ENCODE peak calls at places on chromosome 3, in nine cellular contexts. Y is astrocyte of the spinal cord, F is Caco-2, B is MM.1S, R is kidney epithelial cell, X is mesendoderm, L is aorta, U is PC-9, H is esophagus squamous epithelium. K is an unnamed sample.
A peak's percentile ranks its signal among the peaks of the same experiment; 100 is the strongest.

GRCh38 chr3:129577356-129577755 is 29.1 kb downstream of the PLXND1 start:
- DNase-seq in Y (no peak), F (no peak), B (no peak), R (no peak), X (no peak), L (peak; percentile 87), U (no peak), H (no peak), K (no peak)

GRCh38 chr3:150449169-150449721 is 41.1 kb downstream of the TSC22D2 start:
- DNase-seq in Y (peak; percentile 77), F (no peak), B (no peak), R (no peak), X (no peak), L (no peak), U (no peak), H (no peak), K (no peak)

GRCh38 chr3:64022451-64023186 is 675 bp downstream of the PSMD6 start:
- DNase-seq in Y (no peak), F (no peak), B (no peak), R (no peak), X (no peak), L (no peak), U (no peak), H (no peak), K (no peak)

GRCh38 chr3:61371123-61371522 is 119.9 kb upstream of the FHIT start:
- DNase-seq in Y (peak; percentile 5), F (peak; percentile 46), B (peak; percentile 42), R (no peak), X (peak; percentile 46), L (no peak), U (no peak), H (no peak), K (peak; percentile 9)

GRCh38 chr3:102225407-102226132 is 209.2 kb upstream of the ZPLD1 start:
- DNase-seq in Y (peak; percentile 82), F (peak; percentile 51), B (peak; percentile 64), R (peak; percentile 69), X (peak; percentile 78), L (no peak), U (no peak), H (no peak), K (no peak)

GRCh38 chr3:153069598-153069997 is 92.4 kb upstream of the RAP2B start:
- DNase-seq in Y (no peak), F (no peak), B (no peak), R (no peak), X (no peak), L (no peak), U (no peak), H (no peak), K (no peak)

GRCh38 chr3:56864090-56864489 is 62.3 kb upstream of the ARHGEF3 start:
- DNase-seq in Y (no peak), F (no peak), B (no peak), R (no peak), X (no peak), L (no peak), U (no peak), H (no peak), K (no peak)

GRCh38 chr3:105187340-105187739 is 179.4 kb upstream of the ALCAM start:
- DNase-seq in Y (no peak), F (no peak), B (no peak), R (no peak), X (no peak), L (no peak), U (no peak), H (no peak), K (no peak)

GRCh38 chr3:97425002-97425401 is 339.6 kb upstream of the ARL6 start:
- DNase-seq in Y (no peak), F (no peak), B (no peak), R (no peak), X (no peak), L (no peak), U (no peak), H (no peak), K (no peak)

DNA sequence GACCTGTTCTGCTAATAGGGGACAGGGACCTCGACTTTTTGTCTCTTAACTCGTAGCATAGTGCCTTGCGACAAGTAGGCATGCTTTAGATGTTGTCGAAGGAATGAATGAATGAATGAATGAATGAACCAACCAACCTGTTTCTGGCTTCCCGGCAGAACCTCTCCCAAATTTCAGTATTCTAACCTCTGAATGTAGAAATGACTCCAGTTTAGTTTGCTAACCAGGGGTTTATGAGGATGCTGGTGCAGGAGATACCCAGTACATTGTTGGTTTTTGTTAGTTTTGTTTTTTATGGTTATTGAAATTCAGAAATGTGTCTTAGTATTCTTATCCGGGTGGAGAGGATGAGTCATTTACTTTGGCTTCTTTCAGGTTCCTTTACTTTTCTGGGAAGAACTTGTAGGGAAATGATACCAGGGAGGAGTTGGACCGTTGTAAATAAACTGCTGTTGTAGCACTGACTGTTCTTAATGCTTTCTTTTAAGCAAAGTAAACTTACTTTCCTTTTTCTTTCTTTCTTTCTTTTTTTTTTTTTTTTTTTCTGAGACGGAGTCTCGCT is 29.6 kb upstream of the EHHADH start:
- DNase-seq in Y (peak; percentile 7), F (no peak), B (no peak), R (no peak), X (no peak), L (no peak), U (no peak), H (no peak), K (no peak)
- H3K4me3 ChIP-seq in Y (peak overlapping the region; percentile 97), F (peak overlapping the region; percentile 57), B (peak overlapping the region; percentile 62), R (peak overlapping the region; percentile 57), X (peak overlapping the region; percentile 81), L (peak overlapping the region; percentile 68), U (peak overlapping the region; percentile 95), H (peak overlapping the region; percentile 56), K (peak overlapping the region; percentile 86)

DNA sequence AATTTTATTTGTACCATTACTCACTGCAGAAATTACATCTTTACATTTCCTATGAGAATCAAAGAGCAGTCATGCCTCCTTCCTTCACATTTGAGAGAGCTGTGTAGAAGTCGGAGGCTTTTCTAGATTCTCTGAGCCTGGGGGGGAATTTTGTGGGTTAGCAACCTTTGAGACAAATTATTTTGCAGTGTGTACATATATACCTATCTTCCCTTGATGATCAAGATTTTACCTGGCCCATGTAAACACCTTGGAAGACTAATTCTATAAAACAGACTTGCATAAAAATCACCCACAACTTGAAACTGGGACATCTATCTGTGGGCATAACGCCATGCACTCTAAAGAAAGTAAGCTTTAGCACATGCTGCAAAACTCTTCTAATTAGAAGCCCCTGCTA is 491.5 kb upstream of the MDFIC2 start:
- DNase-seq in Y (no peak), F (no peak), B (no peak), R (no peak), X (no peak), L (no peak), U (no peak), H (no peak), K (no peak)
- H3K4me3 ChIP-seq in Y (no peak overlapping the region), F (no peak overlapping the region), B (no peak overlapping the region), R (no peak overlapping the region), X (no peak overlapping the region), L (no peak overlapping the region), U (no peak overlapping the region), H (no peak overlapping the region), K (no peak overlapping the region)

GRCh38 chr3:22373182-22373581 is 622.2 kb upstream of the ZNF385D start:
- DNase-seq in Y (no peak), F (no peak), B (no peak), R (no peak), X (peak; percentile 2), L (no peak), U (no peak), H (no peak), K (no peak)
- H3K4me3 ChIP-seq in Y (no peak overlapping the region), F (no peak overlapping the region), B (no peak overlapping the region), R (no peak overlapping the region), X (no peak overlapping the region), L (no peak overlapping the region), U (no peak overlapping the region), H (no peak overlapping the region), K (no peak overlapping the region)

DNA sequence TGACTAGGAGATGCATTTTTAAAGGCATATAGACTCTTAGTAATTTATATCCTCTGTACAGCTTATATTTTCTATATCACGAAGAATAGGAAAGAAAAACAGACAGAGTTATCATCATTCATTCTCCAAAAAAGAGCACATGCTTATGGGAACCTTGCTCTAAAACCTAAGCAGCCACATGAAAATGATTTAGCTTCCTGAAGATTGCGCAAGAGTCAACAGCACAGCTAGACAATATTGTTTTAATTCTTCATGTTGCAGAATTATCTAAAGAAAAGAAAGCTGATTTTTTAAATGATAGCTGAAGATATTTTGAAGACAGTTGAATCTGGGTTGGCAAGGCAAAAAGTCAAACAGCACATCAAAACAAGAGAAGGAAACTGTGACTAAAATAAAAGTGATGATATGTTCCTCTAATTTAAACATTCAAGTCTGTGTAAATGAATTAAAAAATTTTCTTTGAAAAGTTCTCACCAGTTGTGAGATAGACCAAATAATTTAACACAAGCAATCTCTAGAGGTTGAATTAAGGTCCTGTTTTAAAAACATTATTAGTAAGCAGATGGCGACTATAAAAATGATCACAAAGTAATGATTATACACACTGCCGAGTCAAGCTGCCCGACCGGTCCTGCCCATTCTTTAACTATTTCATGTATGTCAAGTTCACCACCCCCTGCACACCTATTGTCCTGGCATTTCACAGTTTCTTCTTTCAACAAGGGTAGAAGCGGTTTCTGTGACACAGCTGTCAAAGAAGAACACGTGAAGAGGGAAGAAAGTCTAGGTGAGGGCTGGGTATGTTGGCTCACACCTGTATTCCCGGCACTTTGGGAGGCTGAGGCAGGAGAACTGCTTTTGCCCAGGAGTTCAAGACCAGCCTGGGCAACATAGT is 74.2 kb upstream of the BHLHE40 start:
- DNase-seq in Y (peak; percentile 25), F (no peak), B (no peak), R (no peak), X (no peak), L (no peak), U (peak; percentile 34), H (no peak), K (no peak)
- H3K4me3 ChIP-seq in Y (no peak overlapping the region), F (no peak overlapping the region), B (no peak overlapping the region), R (no peak overlapping the region), X (no peak overlapping the region), L (no peak overlapping the region), U (no peak overlapping the region), H (no peak overlapping the region), K (no peak overlapping the region)

GRCh38 chr3:33299395-33300081 is 22.3 kb downstream of the FBXL2 start:
- DNase-seq in Y (peak; percentile 78), F (no peak), B (no peak), R (peak; percentile 54), X (no peak), L (no peak), U (peak; percentile 55), H (no peak), K (no peak)
- H3K4me3 ChIP-seq in Y (no peak overlapping the region), F (no peak overlapping the region), B (no peak overlapping the region), R (no peak overlapping the region), X (no peak overlapping the region), L (no peak overlapping the region), U (no peak overlapping the region), H (no peak overlapping the region), K (no peak overlapping the region)